ENCODE peak calls at places on chromosomes 16 and 17, in six cellular contexts. One of them, this sample, is unnamed.

GRCh38 chr17:35243459-35244204 is 760 bp downstream of the SLFN5 start:
- DNase-seq in naive thymus-derived CD4-positive, alpha-beta T cell: peak; percentile 32
- DNase-seq in CD8-positive, alpha-beta memory T cell: peak; percentile 40
- DNase-seq in DND-41: peak; percentile 56
- DNase-seq in SK-N-SH: peak; percentile 12
- DNase-seq in Peyer's patch: peak; percentile 55
- DNase-seq in this sample: peak; percentile 32

GRCh38 chr16:61654962-61655361 is 381.3 kb downstream of the CDH8 start:
- DNase-seq in naive thymus-derived CD4-positive, alpha-beta T cell: no peak
- DNase-seq in CD8-positive, alpha-beta memory T cell: no peak
- DNase-seq in DND-41: no peak
- DNase-seq in SK-N-SH: no peak
- DNase-seq in Peyer's patch: no peak
- DNase-seq in this sample: no peak

GRCh38 chr17:2054740-2055493 is at the start of gene HIC1:
- DNase-seq in naive thymus-derived CD4-positive, alpha-beta T cell: peak; percentile 85
- DNase-seq in CD8-positive, alpha-beta memory T cell: peak; percentile 69
- DNase-seq in DND-41: peak; percentile 75
- DNase-seq in SK-N-SH: peak; percentile 93
- DNase-seq in Peyer's patch: peak; percentile 79
- DNase-seq in this sample: peak; percentile 66

GRCh38 chr17:37605813-37606505 is 3.3 kb downstream of the SYNRG start:
- DNase-seq in naive thymus-derived CD4-positive, alpha-beta T cell: peak; percentile 61
- DNase-seq in CD8-positive, alpha-beta memory T cell: no peak
- DNase-seq in DND-41: peak; percentile 66
- DNase-seq in SK-N-SH: no peak
- DNase-seq in Peyer's patch: peak; percentile 68
- DNase-seq in this sample: peak; percentile 2

GRCh38 chr16:76729525-76729924 is 452.3 kb downstream of the CNTNAP4 start:
- DNase-seq in naive thymus-derived CD4-positive, alpha-beta T cell: no peak
- DNase-seq in CD8-positive, alpha-beta memory T cell: no peak
- DNase-seq in DND-41: no peak
- DNase-seq in SK-N-SH: no peak
- DNase-seq in Peyer's patch: no peak
- DNase-seq in this sample: no peak

GRCh38 chr16:3235856-3236669 is 1.1 kb upstream of the ZNF200 start:
- DNase-seq in naive thymus-derived CD4-positive, alpha-beta T cell: peak; percentile 40
- DNase-seq in CD8-positive, alpha-beta memory T cell: peak; percentile 24
- DNase-seq in DND-41: no peak
- DNase-seq in SK-N-SH: no peak
- DNase-seq in Peyer's patch: peak; percentile 34
- DNase-seq in this sample: peak; percentile 80

GRCh38 chr16:57277586-57277985 is 6.9 kb downstream of the PLLP start:
- DNase-seq in naive thymus-derived CD4-positive, alpha-beta T cell: peak; percentile 75
- DNase-seq in CD8-positive, alpha-beta memory T cell: peak; percentile 20
- DNase-seq in DND-41: peak; percentile 90
- DNase-seq in SK-N-SH: no peak
- DNase-seq in Peyer's patch: no peak
- DNase-seq in this sample: peak; percentile 59

GRCh38 chr16:80671281-80671849 is 130.6 kb downstream of the DYNLRB2 start:
- DNase-seq in naive thymus-derived CD4-positive, alpha-beta T cell: no peak
- DNase-seq in CD8-positive, alpha-beta memory T cell: no peak
- DNase-seq in DND-41: no peak
- DNase-seq in SK-N-SH: no peak
- DNase-seq in Peyer's patch: no peak
- DNase-seq in this sample: no peak

GRCh38 chr16:17459903-17460521 is 10.7 kb downstream of the XYLT1 start:
- DNase-seq in naive thymus-derived CD4-positive, alpha-beta T cell: no peak
- DNase-seq in CD8-positive, alpha-beta memory T cell: no peak
- DNase-seq in DND-41: no peak
- DNase-seq in SK-N-SH: no peak
- DNase-seq in Peyer's patch: peak; percentile 73
- DNase-seq in this sample: no peak

GRCh38 chr16:50644730-50645129 is 36.4 kb downstream of the SNX20 start:
- DNase-seq in naive thymus-derived CD4-positive, alpha-beta T cell: peak; percentile 52
- DNase-seq in CD8-positive, alpha-beta memory T cell: no peak
- DNase-seq in DND-41: no peak
- DNase-seq in SK-N-SH: peak; percentile 61
- DNase-seq in Peyer's patch: peak; percentile 25
- DNase-seq in this sample: no peak

GRCh38 chr16:12323007-12323699 is 346.6 kb downstream of the SNX29 start:
- DNase-seq in naive thymus-derived CD4-positive, alpha-beta T cell: peak; percentile 24
- DNase-seq in CD8-positive, alpha-beta memory T cell: no peak
- DNase-seq in DND-41: peak; percentile 69
- DNase-seq in SK-N-SH: no peak
- DNase-seq in Peyer's patch: no peak
- DNase-seq in this sample: peak; percentile 17

GRCh38 chr16:85578599-85578948 is 34.5 kb upstream of the GSE1 start:
- DNase-seq in naive thymus-derived CD4-positive, alpha-beta T cell: no peak
- DNase-seq in CD8-positive, alpha-beta memory T cell: no peak
- DNase-seq in DND-41: no peak
- DNase-seq in SK-N-SH: no peak
- DNase-seq in Peyer's patch: no peak
- DNase-seq in this sample: no peak

GRCh38 chr17:14355556-14355955 is 54.7 kb downstream of the HS3ST3B1 start:
- DNase-seq in naive thymus-derived CD4-positive, alpha-beta T cell: no peak
- DNase-seq in CD8-positive, alpha-beta memory T cell: no peak
- DNase-seq in DND-41: no peak
- DNase-seq in SK-N-SH: no peak
- DNase-seq in Peyer's patch: no peak
- DNase-seq in this sample: no peak

GRCh38 chr17:37742762-37743611 is 1.9 kb downstream of the HNF1B start:
- DNase-seq in naive thymus-derived CD4-positive, alpha-beta T cell: peak; percentile 10
- DNase-seq in CD8-positive, alpha-beta memory T cell: no peak
- DNase-seq in DND-41: no peak
- DNase-seq in SK-N-SH: peak; percentile 47
- DNase-seq in Peyer's patch: no peak
- DNase-seq in this sample: no peak

GRCh38 chr16:54986404-54986803 is 55.7 kb downstream of the IRX5 start:
- DNase-seq in naive thymus-derived CD4-positive, alpha-beta T cell: no peak
- DNase-seq in CD8-positive, alpha-beta memory T cell: no peak
- DNase-seq in DND-41: no peak
- DNase-seq in SK-N-SH: no peak
- DNase-seq in Peyer's patch: no peak
- DNase-seq in this sample: no peak

GRCh38 chr16:70540994-70541393 is 17.4 kb downstream of the SF3B3 start:
- DNase-seq in naive thymus-derived CD4-positive, alpha-beta T cell: no peak
- DNase-seq in CD8-positive, alpha-beta memory T cell: no peak
- DNase-seq in DND-41: no peak
- DNase-seq in SK-N-SH: no peak
- DNase-seq in Peyer's patch: no peak
- DNase-seq in this sample: no peak

GRCh38 chr17:46011711-46012505 is 12.9 kb downstream of the STH start:
- DNase-seq in naive thymus-derived CD4-positive, alpha-beta T cell: no peak
- DNase-seq in CD8-positive, alpha-beta memory T cell: no peak
- DNase-seq in DND-41: no peak
- DNase-seq in SK-N-SH: no peak
- DNase-seq in Peyer's patch: no peak
- DNase-seq in this sample: no peak

GRCh38 chr17:62637809-62638208 is 10.3 kb downstream of the MRC2 start:
- DNase-seq in naive thymus-derived CD4-positive, alpha-beta T cell: no peak
- DNase-seq in CD8-positive, alpha-beta memory T cell: no peak
- DNase-seq in DND-41: no peak
- DNase-seq in SK-N-SH: no peak
- DNase-seq in Peyer's patch: no peak
- DNase-seq in this sample: no peak

GRCh38 chr17:39599006-39599664 is 8.6 kb downstream of the NEUROD2 start:
- DNase-seq in naive thymus-derived CD4-positive, alpha-beta T cell: no peak
- DNase-seq in CD8-positive, alpha-beta memory T cell: no peak
- DNase-seq in DND-41: no peak
- DNase-seq in SK-N-SH: peak; percentile 62
- DNase-seq in Peyer's patch: no peak
- DNase-seq in this sample: no peak
- H3K4me3 ChIP-seq in naive thymus-derived CD4-positive, alpha-beta T cell: no peak overlapping the region
- H3K4me3 ChIP-seq in CD8-positive, alpha-beta memory T cell: no peak overlapping the region
- H3K4me3 ChIP-seq in DND-41: no peak overlapping the region
- H3K4me3 ChIP-seq in SK-N-SH: no peak overlapping the region
- H3K4me3 ChIP-seq in Peyer's patch: no peak overlapping the region
- H3K4me3 ChIP-seq in this sample: no peak overlapping the region

DNA sequence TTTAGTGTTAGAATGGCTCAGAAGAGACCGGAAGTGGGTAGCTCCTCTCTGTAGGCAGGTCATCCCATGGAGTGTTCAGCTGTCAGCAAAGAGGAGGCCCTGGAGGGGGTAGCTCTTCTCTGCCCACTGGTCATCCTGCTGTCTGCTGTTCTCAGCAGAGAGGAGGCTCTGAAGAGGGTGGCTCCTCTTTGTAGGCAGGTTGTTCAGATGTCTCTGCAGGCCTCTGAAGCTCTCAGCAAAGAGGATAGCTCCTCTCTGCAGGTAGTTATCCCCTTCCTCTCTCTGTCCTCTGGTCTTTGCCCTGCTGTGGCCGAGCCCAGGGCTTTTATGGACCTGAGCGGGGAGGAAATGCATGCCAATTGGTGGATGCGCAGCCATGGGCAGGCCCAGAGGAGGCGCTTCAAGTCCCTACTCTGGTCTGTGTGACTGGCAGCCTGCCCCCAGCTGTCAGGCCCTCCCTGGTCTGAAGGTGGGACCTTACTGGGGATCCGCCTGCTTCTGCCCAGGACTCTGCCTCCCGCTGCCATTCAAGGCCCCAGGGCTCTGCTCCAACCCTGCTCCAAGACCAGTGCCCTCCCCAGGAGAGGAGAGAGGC is 32.5 kb upstream of the FA2H start:
- DNase-seq in naive thymus-derived CD4-positive, alpha-beta T cell: no peak
- DNase-seq in CD8-positive, alpha-beta memory T cell: no peak
- DNase-seq in DND-41: no peak
- DNase-seq in SK-N-SH: no peak
- DNase-seq in Peyer's patch: no peak
- DNase-seq in this sample: no peak
- H3K9me3 ChIP-seq in naive thymus-derived CD4-positive, alpha-beta T cell: no peaks in the 10 kb centered on the region
- H3K9me3 ChIP-seq in CD8-positive, alpha-beta memory T cell: no peaks in the 10 kb centered on the region
- H3K9me3 ChIP-seq in DND-41: peaks cover 18% of the 10 kb centered on the region
- H3K9me3 ChIP-seq in SK-N-SH: peaks cover 6% of the 10 kb centered on the region
- H3K9me3 ChIP-seq in Peyer's patch: no peaks in the 10 kb centered on the region
- H3K9me3 ChIP-seq in this sample: no peaks in the 10 kb centered on the region

DNA sequence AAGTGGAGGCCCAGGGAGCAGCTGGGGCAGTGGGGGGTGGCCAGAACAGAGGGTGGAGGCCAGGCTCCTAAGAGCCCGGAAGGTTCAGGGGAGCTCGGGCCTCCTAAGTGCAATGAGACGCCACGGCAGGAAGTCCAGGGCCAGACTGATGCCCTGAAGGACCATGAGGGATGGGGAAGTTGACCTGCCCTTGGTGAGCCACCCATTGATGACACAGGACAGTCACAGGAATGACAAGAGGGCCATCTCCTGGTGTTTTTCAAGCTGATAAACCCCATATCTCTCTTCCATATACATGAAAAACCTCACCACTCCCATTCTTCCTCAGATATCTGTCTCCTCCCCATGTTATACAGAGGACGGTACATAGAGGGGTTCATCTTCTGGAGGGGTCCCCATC is 5.8 kb upstream of the MRPL58 start:
- DNase-seq in naive thymus-derived CD4-positive, alpha-beta T cell: no peak
- DNase-seq in CD8-positive, alpha-beta memory T cell: no peak
- DNase-seq in DND-41: no peak
- DNase-seq in SK-N-SH: no peak
- DNase-seq in Peyer's patch: no peak
- DNase-seq in this sample: no peak
- H3K27ac ChIP-seq in naive thymus-derived CD4-positive, alpha-beta T cell: no peak overlapping the region
- H3K27ac ChIP-seq in CD8-positive, alpha-beta memory T cell: no peak overlapping the region
- H3K27ac ChIP-seq in DND-41: no peak overlapping the region
- H3K27ac ChIP-seq in SK-N-SH: no peak overlapping the region
- H3K27ac ChIP-seq in Peyer's patch: no peak overlapping the region
- H3K27ac ChIP-seq in this sample: no peak overlapping the region

GRCh38 chr17:76384222-76384986 is at the start of gene SPHK1:
- DNase-seq in naive thymus-derived CD4-positive, alpha-beta T cell: peak; percentile 37
- DNase-seq in CD8-positive, alpha-beta memory T cell: peak; percentile 44
- DNase-seq in DND-41: peak; percentile 70
- DNase-seq in SK-N-SH: peak; percentile 91
- DNase-seq in Peyer's patch: peak; percentile 40
- DNase-seq in this sample: peak; percentile 19

GRCh38 chr17:76386966-76387765 is 2.8 kb downstream of the SPHK1 start:
- DNase-seq in naive thymus-derived CD4-positive, alpha-beta T cell: no peak
- DNase-seq in CD8-positive, alpha-beta memory T cell: no peak
- DNase-seq in DND-41: no peak
- DNase-seq in SK-N-SH: no peak
- DNase-seq in Peyer's patch: no peak
- DNase-seq in this sample: no peak

GRCh38 chr17:76384987-76385891 is 830 bp downstream of the SPHK1 start:
- DNase-seq in naive thymus-derived CD4-positive, alpha-beta T cell: peak; percentile 15
- DNase-seq in CD8-positive, alpha-beta memory T cell: peak; percentile 38
- DNase-seq in DND-41: no peak
- DNase-seq in SK-N-SH: peak; percentile 76
- DNase-seq in Peyer's patch: no peak
- DNase-seq in this sample: peak; percentile 43

GRCh38 chr17:76383645-76384221 is 676 bp upstream of the SPHK1 start:
- DNase-seq in naive thymus-derived CD4-positive, alpha-beta T cell: peak; percentile 40
- DNase-seq in CD8-positive, alpha-beta memory T cell: peak; percentile 34
- DNase-seq in DND-41: peak; percentile 70
- DNase-seq in SK-N-SH: peak; percentile 90
- DNase-seq in Peyer's patch: peak; percentile 38
- DNase-seq in this sample: no peak

DNA sequence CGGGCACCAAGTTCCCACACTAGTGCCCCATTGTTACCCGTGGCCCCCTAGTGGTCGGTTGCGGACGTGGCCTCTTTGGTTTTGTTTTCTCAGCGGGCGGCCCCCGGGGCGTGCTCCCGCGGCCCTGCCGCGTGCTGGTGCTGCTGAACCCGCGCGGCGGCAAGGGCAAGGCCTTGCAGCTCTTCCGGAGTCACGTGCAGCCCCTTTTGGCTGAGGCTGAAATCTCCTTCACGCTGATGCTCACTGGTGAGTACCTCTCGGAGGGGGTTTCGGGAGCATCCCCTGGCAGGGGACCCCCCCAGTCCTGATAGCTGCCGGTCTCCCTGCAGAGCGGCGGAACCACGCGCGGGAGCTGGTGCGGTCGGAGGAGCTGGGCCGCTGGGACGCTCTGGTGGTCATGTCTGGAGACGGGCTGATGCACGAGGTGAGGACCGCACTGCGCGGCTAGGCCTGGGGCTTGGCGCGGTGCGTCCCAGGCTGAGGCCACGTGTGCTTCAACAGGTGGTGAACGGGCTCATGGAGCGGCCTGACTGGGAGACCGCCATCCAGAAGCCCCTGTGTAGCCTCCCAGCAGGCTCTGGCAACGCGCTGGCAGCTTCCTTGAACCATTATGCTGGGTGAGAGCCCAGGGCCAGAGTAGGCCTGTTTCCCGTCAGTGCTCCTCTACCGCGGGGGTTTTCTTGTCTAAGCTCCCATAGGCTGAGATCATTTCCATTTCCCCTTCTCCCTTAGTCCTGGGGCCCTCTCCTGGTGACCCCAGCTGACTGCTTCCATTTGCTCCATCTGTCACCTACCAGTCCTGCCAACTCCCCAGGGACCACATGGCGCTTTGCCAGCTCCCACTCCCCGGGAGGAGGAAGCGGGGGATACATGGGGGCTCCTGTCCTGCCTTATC is 1.7 kb downstream of the SPHK1 start:
- DNase-seq in naive thymus-derived CD4-positive, alpha-beta T cell: peak; percentile 80
- DNase-seq in CD8-positive, alpha-beta memory T cell: peak; percentile 73
- DNase-seq in DND-41: peak; percentile 69
- DNase-seq in SK-N-SH: peak; percentile 96
- DNase-seq in Peyer's patch: peak; percentile 79
- DNase-seq in this sample: peak; percentile 56
- H3K4me3 ChIP-seq in naive thymus-derived CD4-positive, alpha-beta T cell: peak overlapping the region; percentile 61
- H3K4me3 ChIP-seq in CD8-positive, alpha-beta memory T cell: peak overlapping the region; percentile 59
- H3K4me3 ChIP-seq in DND-41: no peak overlapping the region
- H3K4me3 ChIP-seq in SK-N-SH: peak overlapping the region; percentile 53
- H3K4me3 ChIP-seq in Peyer's patch: peak overlapping the region; percentile 76
- H3K4me3 ChIP-seq in this sample: peak overlapping the region; percentile 72

GRCh38 chr17:22692801-22693171 is 1000.5 kb downstream of the KCNJ18 start:
- DNase-seq in naive thymus-derived CD4-positive, alpha-beta T cell: no peak
- DNase-seq in CD8-positive, alpha-beta memory T cell: no peak
- DNase-seq in DND-41: no peak
- DNase-seq in SK-N-SH: no peak
- DNase-seq in Peyer's patch: no peak
- DNase-seq in this sample: no peak
- H3K9me3 ChIP-seq in naive thymus-derived CD4-positive, alpha-beta T cell: peaks cover 13% of the 10 kb centered on the region
- H3K9me3 ChIP-seq in CD8-positive, alpha-beta memory T cell: no peaks in the 10 kb centered on the region
- H3K9me3 ChIP-seq in DND-41: peaks cover 21% of the 10 kb centered on the region
- H3K9me3 ChIP-seq in SK-N-SH: no peaks in the 10 kb centered on the region
- H3K9me3 ChIP-seq in Peyer's patch: peaks cover 8% of the 10 kb centered on the region
- H3K9me3 ChIP-seq in this sample: no peaks in the 10 kb centered on the region